ENCODE peak calls at places on chromosome 11, in eight cellular contexts. X, F, I, Z, B, R, V and U are unnamed samples. For H3K4me1, the result is how much of the 10 kb centered on the place peaks cover.

GRCh38 chr11:60155928-60156327 is 27.0 kb downstream of the MS4A6A start:
- DNase-seq in X (no peak), F (no peak), I (no peak), Z (no peak), B (no peak), R (no peak), V (peak), U (no peak)

GRCh38 chr11:46363455-46363920 is 16.2 kb downstream of the DGKZ start:
- DNase-seq in X (peak), F (no peak), I (no peak), Z (no peak), B (peak), R (peak), V (peak), U (peak)

GRCh38 chr11:46528445-46529085 is 65.3 kb downstream of the AMBRA1 start:
- DNase-seq in X (no peak), F (no peak), I (no peak), Z (no peak), B (no peak), R (no peak), V (no peak), U (no peak)

GRCh38 chr11:78025378-78025777 is 2.3 kb upstream of the KCTD14 start:
- DNase-seq in X (no peak), F (no peak), I (no peak), Z (no peak), B (no peak), R (no peak), V (no peak), U (no peak)

GRCh38 chr11:134293119-134294113 is 17.2 kb downstream of the GLB1L3 start:
- DNase-seq in X (no peak), F (no peak), I (no peak), Z (no peak), B (peak), R (no peak), V (no peak), U (no peak)

GRCh38 chr11:72306186-72306585 is 62.2 kb upstream of the PHOX2A start:
- DNase-seq in X (peak), F (peak), I (no peak), Z (no peak), B (no peak), R (no peak), V (no peak), U (peak)

GRCh38 chr11:106208795-106209194 is 131.3 kb downstream of the AASDHPPT start:
- DNase-seq in X (no peak), F (no peak), I (no peak), Z (no peak), B (peak), R (no peak), V (no peak), U (no peak)

GRCh38 chr11:8015753-8016239 is 28.7 kb downstream of the EIF3F start:
- DNase-seq in X (peak), F (no peak), I (no peak), Z (peak), B (peak), R (no peak), V (no peak), U (peak)

GRCh38 chr11:117419915-117420485 is 92.3 kb downstream of the CEP164 start:
- DNase-seq in X (no peak), F (no peak), I (no peak), Z (no peak), B (no peak), R (no peak), V (no peak), U (no peak)

GRCh38 chr11:92306966-92307504 is 82.4 kb downstream of the FAT3 start:
- DNase-seq in X (no peak), F (no peak), I (no peak), Z (no peak), B (no peak), R (no peak), V (no peak), U (no peak)

GRCh38 chr11:15558513-15559181 is 443.9 kb downstream of the INSC start:
- DNase-seq in X (no peak), F (no peak), I (peak), Z (no peak), B (no peak), R (no peak), V (no peak), U (no peak)

GRCh38 chr11:33479216-33479615 is 221.4 kb downstream of the C11orf91 start:
- DNase-seq in X (no peak), F (no peak), I (no peak), Z (no peak), B (no peak), R (no peak), V (no peak), U (no peak)

GRCh38 chr11:57410287-57410686 is 16.6 kb downstream of the SLC43A3 start:
- DNase-seq in X (peak), F (peak), I (no peak), Z (no peak), B (peak), R (no peak), V (peak), U (peak)

GRCh38 chr11:47711816-47712215 is 3.4 kb downstream of the AGBL2 start:
- DNase-seq in X (no peak), F (peak), I (no peak), Z (no peak), B (no peak), R (no peak), V (no peak), U (no peak)

GRCh38 chr11:121814962-121815361 is 301.1 kb downstream of the BLID start:
- DNase-seq in X (peak), F (no peak), I (no peak), Z (no peak), B (no peak), R (peak), V (peak), U (peak)

GRCh38 chr11:118953265-118953664 is 2.8 kb upstream of the UPK2 start:
- DNase-seq in X (peak), F (peak), I (peak), Z (no peak), B (no peak), R (no peak), V (no peak), U (peak)

GRCh38 chr11:44305643-44306468 is 4.1 kb downstream of the ALX4 start:
- DNase-seq in X (no peak), F (no peak), I (peak), Z (peak), B (peak), R (no peak), V (no peak), U (no peak)

GRCh38 chr11:61897387-61898246 is 6.3 kb upstream of the FADS3 start:
- DNase-seq in X (peak), F (peak), I (peak), Z (peak), B (peak), R (no peak), V (peak), U (peak)

GRCh38 chr11:129766858-129767604 is 48.6 kb upstream of the TMEM45B start:
- DNase-seq in X (peak), F (peak), I (peak), Z (peak), B (peak), R (peak), V (peak), U (peak)

GRCh38 chr11:128735935-128736610 is 42.2 kb downstream of the FLI1 start:
- DNase-seq in X (no peak), F (no peak), I (no peak), Z (no peak), B (peak), R (no peak), V (no peak), U (no peak)

GRCh38 chr11:128732471-128733277 is 38.8 kb downstream of the FLI1 start:
- DNase-seq in X (no peak), F (no peak), I (no peak), Z (no peak), B (no peak), R (no peak), V (no peak), U (no peak)

GRCh38 chr11:128733440-128734115 is 39.7 kb downstream of the FLI1 start:
- DNase-seq in X (peak), F (peak), I (peak), Z (no peak), B (peak), R (no peak), V (no peak), U (peak)

GRCh38 chr11:128737704-128738103 is 43.8 kb downstream of the FLI1 start:
- DNase-seq in X (no peak), F (no peak), I (no peak), Z (no peak), B (no peak), R (no peak), V (no peak), U (no peak)

GRCh38 chr11:128734439-128735224 is 40.8 kb downstream of the FLI1 start:
- DNase-seq in X (no peak), F (no peak), I (no peak), Z (peak), B (peak), R (no peak), V (no peak), U (no peak)
- H3K4me1 ChIP-seq in X (under half), F (under half), I (under half), Z (under half), B (under half), R (under half), V (under half), U (under half)

DNA sequence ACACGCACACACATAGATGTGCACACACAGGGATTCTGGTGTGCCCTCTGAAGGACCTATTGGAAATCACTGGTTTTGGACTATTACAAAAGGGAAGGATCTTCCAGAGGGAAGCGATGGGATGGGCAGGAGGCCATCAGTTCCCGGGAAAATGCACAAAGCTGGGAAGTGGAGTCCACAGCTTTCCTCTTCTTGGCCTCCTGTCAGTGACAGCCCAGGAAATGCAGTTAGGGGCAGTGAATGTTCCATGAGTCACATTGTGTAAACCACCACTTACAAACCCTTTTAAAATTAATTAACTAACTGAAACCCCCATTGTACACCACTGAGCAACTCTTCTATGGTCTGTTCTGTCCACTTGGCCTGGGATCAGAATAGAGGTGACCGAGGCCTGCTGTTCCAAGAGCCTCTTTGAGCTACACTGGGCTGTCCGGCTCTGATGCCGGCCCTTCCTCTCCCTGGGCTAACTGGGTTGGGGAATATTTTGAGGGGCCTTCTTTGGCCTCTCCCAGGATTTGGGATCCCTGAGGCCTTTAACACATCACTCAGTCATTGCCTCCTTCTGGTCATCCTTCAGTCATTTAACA is 137.7 kb downstream of the FEZ1 start:
- DNase-seq in X (peak), F (peak), I (no peak), Z (no peak), B (no peak), R (no peak), V (peak), U (peak)
- H3K9ac ChIP-seq in X (no peak), F (no peak), I (no peak), Z (no peak), B (no peak), R (no peak), V (no peak), U (peak)

DNA sequence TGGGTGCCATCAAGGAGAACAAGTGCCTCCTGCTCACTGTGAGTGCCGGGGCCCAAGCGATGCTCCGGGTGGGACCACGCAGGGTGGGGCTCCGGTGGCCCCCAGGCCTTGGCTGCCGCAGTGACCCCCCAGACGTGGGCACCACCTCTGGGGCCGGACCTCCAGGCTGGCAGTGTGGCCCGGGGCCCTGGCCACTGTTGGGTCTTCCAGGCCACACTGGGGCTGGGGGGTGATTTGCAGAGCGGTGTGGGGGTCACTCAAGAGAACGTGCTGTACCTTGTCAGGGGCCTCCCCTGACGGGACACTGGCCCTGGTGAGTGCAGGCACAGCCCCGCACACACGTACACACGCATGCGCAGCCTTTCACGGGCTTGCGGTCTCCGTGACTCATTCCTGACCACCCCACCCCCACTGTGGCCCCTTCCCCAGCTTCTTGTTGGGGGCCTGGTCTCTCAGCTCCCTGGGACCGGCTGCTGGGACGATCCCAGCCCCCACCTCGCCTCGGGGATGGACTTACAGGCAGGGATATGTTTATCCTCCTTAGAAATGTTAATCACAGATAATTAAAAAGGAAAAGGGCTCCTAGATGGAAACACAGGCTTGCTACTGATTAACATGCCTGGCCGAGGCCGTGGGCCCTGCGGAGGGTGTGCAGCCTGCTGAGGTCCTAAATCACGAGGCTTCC is 20.2 kb downstream of the TSPAN4 start:
- DNase-seq in X (no peak), F (no peak), I (no peak), Z (no peak), B (no peak), R (no peak), V (no peak), U (no peak)
- H3K4me1 ChIP-seq in X (under half), F (under half), I (under half), Z (under half), B (under half), R (under half), V (under half), U (under half)

GRCh38 chr11:65781152-65781961 is 581 bp upstream of the AP5B1 start:
- DNase-seq in X (no peak), F (no peak), I (peak), Z (peak), B (peak), R (no peak), V (peak), U (no peak)
- H3K9ac ChIP-seq in X (no peak), F (peak), I (no peak), Z (no peak), B (no peak), R (peak), V (no peak), U (no peak)

DNA sequence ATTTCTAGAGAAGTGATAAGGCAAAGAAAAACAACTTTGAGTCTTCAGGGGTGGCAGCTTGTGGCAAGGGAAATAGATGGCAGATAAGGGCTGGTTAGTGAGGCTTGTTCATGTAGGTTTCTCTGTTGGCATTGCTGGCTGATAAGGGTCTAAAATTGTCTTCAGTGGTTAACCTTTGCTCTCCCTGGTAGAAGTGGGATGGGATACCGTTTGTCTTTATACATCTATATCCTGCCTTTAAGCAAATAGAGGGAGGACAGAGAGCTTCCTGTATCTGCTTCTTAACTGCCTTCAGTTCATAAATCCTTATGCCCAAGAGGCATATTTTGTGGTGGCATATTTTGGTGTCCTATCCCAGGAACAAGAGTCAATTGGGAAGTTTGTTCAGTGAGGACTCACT is 57.1 kb downstream of the TRAF6 start:
- DNase-seq in X (no peak), F (no peak), I (no peak), Z (no peak), B (no peak), R (no peak), V (peak), U (no peak)
- H3K4me1 ChIP-seq in X (under half), F (under half), I (under half), Z (under half), B (under half), R (under half), V (half or more), U (under half)

GRCh38 chr11:27860811-27861210 is 160.6 kb upstream of the BDNF start:
- DNase-seq in X (no peak), F (no peak), I (no peak), Z (no peak), B (peak), R (no peak), V (no peak), U (no peak)

GRCh38 chr11:27858901-27859300 is 158.6 kb upstream of the BDNF start:
- DNase-seq in X (no peak), F (no peak), I (no peak), Z (no peak), B (peak), R (no peak), V (no peak), U (peak)

GRCh38 chr11:27864046-27865025 is 164.1 kb upstream of the BDNF start:
- DNase-seq in X (no peak), F (no peak), I (peak), Z (peak), B (no peak), R (no peak), V (no peak), U (peak)

GRCh38 chr11:27863637-27864036 is 163.4 kb upstream of the BDNF start:
- DNase-seq in X (no peak), F (no peak), I (peak), Z (no peak), B (no peak), R (no peak), V (no peak), U (no peak)

DNA sequence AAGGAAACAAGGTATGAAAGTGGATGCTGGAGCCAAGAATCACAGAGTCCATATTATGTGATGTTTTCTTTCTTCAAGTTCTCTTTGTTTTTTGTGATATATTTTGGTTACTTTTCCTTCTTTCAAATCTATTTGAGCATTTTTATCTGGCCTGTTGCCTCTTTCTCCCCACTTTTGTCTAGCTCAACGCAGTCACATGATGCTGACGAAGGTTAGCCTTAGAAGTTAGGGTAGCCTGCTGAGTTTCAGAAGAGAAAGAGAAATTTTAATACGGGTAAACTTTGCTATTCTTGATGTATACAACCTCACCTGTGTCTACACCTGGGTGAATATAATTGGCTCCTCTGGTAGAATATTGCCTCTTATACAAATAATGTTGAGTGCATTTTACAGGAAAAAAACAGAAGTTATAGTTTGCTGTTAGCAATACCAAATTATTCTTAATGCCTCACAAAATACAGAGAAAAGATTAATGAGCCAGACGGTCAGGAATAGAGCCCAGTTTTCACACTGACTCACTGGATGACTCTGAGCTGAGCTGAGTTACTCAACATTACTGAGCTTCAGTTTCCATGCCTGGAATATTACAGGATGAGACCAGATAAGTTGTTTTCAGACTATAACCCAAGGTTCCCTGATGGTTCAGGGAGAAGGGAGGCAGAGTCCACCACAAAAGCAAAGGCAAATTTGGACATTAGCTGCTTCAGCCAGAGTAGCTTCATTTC is 161.6 kb upstream of the BDNF start:
- DNase-seq in X (peak), F (peak), I (no peak), Z (no peak), B (peak), R (no peak), V (peak), U (peak)
- H3K9ac ChIP-seq in X (no peak), F (no peak), I (no peak), Z (no peak), B (no peak), R (no peak), V (no peak), U (peak)

GRCh38 chr11:75474240-75474639 is 41.2 kb upstream of the KLHL35 start:
- DNase-seq in X (peak), F (peak), I (no peak), Z (no peak), B (no peak), R (no peak), V (no peak), U (no peak)
- H3K4me1 ChIP-seq in X (under half), F (under half), I (under half), Z (under half), B (under half), R (under half), V (under half), U (under half)

DNA sequence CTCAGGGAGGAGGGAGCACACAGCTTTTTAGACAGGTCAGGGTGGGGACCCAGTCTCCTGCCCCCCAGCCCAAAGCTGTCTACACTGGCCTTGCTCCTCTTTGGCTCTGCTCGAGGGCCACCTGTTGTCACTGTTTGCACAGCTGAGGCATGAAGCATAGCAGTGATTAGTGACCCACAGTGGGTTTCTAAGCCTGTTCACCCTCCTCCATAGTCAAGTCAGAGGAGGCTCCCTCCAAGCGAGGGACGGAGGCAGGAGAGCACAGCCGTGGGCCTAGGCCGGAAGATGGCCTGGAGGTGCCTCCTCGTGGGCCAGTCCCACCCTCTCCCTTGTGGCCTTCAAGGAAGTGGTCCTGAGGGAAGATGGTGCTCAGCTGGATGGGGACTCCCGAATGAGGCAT is 241.1 kb downstream of the GRIK4 start:
- DNase-seq in X (no peak), F (no peak), I (no peak), Z (no peak), B (no peak), R (no peak), V (no peak), U (no peak)
- H3K9ac ChIP-seq in X (no peak), F (no peak), I (no peak), Z (no peak), B (no peak), R (no peak), V (no peak), U (no peak)